ENCODE peak calls at places on chromosomes 5 and 9, in seven cellular contexts. F, P, A, Q, W, Y and B are unnamed samples.

GRCh38 chr5:127330116-127330515 is 39.5 kb downstream of the MEGF10 start:
- DNase-seq in F (no peak), P (no peak), A (no peak), Q (no peak), W (no peak), Y (no peak), B (no peak)

GRCh38 chr9:30677256-30677655 is 1707.2 kb upstream of the ACO1 start:
- DNase-seq in F (no peak), P (no peak), A (no peak), Q (no peak), W (no peak), Y (no peak), B (no peak)

GRCh38 chr9:129250786-129251185 is 72.7 kb upstream of the IER5L start:
- DNase-seq in F (no peak), P (no peak), A (peak), Q (no peak), W (no peak), Y (no peak), B (no peak)

GRCh38 chr5:54886866-54887265 is 98.5 kb downstream of the ESM1 start:
- DNase-seq in F (no peak), P (no peak), A (peak), Q (no peak), W (no peak), Y (no peak), B (no peak)

GRCh38 chr5:74947961-74948613 is 81.9 kb upstream of the FAM169A start:
- DNase-seq in F (no peak), P (no peak), A (no peak), Q (no peak), W (no peak), Y (no peak), B (no peak)

GRCh38 chr9:9552665-9553064 is 1060.1 kb downstream of the PTPRD start:
- DNase-seq in F (no peak), P (no peak), A (no peak), Q (no peak), W (no peak), Y (no peak), B (no peak)

GRCh38 chr9:89038354-89039091 is 47.3 kb downstream of the S1PR3 start:
- DNase-seq in F (peak), P (no peak), A (peak), Q (no peak), W (no peak), Y (peak), B (peak)

GRCh38 chr9:32877103-32877502 is 93.8 kb downstream of the TMEM215 start:
- DNase-seq in F (no peak), P (no peak), A (no peak), Q (no peak), W (no peak), Y (no peak), B (no peak)

GRCh38 chr9:81771606-81772005 is 82.3 kb upstream of the TLE1 start:
- DNase-seq in F (no peak), P (no peak), A (peak), Q (no peak), W (no peak), Y (no peak), B (no peak)

GRCh38 chr9:113612828-113613227 is 149.3 kb downstream of the RGS3 start:
- DNase-seq in F (no peak), P (no peak), A (no peak), Q (no peak), W (no peak), Y (no peak), B (no peak)

GRCh38 chr9:84294551-84294950 is 46.0 kb downstream of the SLC28A3 start:
- DNase-seq in F (no peak), P (no peak), A (no peak), Q (no peak), W (no peak), Y (no peak), B (no peak)

GRCh38 chr5:74342948-74343682 is 297.4 kb downstream of the ENC1 start:
- DNase-seq in F (no peak), P (no peak), A (peak), Q (no peak), W (no peak), Y (no peak), B (no peak)

GRCh38 chr9:122005597-122005996 is 87.5 kb downstream of the TTLL11 start:
- DNase-seq in F (no peak), P (no peak), A (peak), Q (no peak), W (no peak), Y (peak), B (no peak)

GRCh38 chr5:54217826-54218503 is 92.4 kb downstream of the ARL15 start:
- DNase-seq in F (peak), P (peak), A (peak), Q (peak), W (peak), Y (peak), B (peak)

GRCh38 chr5:127645300-127645726 is 3.6 kb upstream of the CTXN3 start:
- DNase-seq in F (no peak), P (no peak), A (no peak), Q (no peak), W (no peak), Y (no peak), B (no peak)